ENCODE peak calls at places on chromosomes 13 and 19, in six cellular contexts. One of them, this sample, is unnamed.

GRCh38 chr19:18737337-18737953 is 53.7 kb downstream of the COMP start:
- DNase-seq in BJ: no peak
- DNase-seq in EL: no peak
- DNase-seq in ascending aorta: no peak
- DNase-seq in heart left ventricle: no peak
- DNase-seq in astrocyte of the spinal cord: no peak
- DNase-seq in this sample: no peak

GRCh38 chr19:45489216-45489855 is 7.5 kb downstream of the RTN2 start:
- DNase-seq in BJ: no peak
- DNase-seq in EL: no peak
- DNase-seq in ascending aorta: no peak
- DNase-seq in heart left ventricle: no peak
- DNase-seq in astrocyte of the spinal cord: no peak
- DNase-seq in this sample: no peak

GRCh38 chr13:111123649-111124048 is 8.5 kb downstream of the ARHGEF7 start:
- DNase-seq in BJ: no peak
- DNase-seq in EL: no peak
- DNase-seq in ascending aorta: no peak
- DNase-seq in heart left ventricle: no peak
- DNase-seq in astrocyte of the spinal cord: no peak
- DNase-seq in this sample: no peak

GRCh38 chr13:93066187-93066586 is 160.4 kb upstream of the GPC6 start:
- DNase-seq in BJ: no peak
- DNase-seq in EL: peak
- DNase-seq in ascending aorta: no peak
- DNase-seq in heart left ventricle: peak
- DNase-seq in astrocyte of the spinal cord: peak
- DNase-seq in this sample: no peak

GRCh38 chr19:45999653-46000121 is 4.4 kb downstream of the CCDC61 start:
- DNase-seq in BJ: no peak
- DNase-seq in EL: peak
- DNase-seq in ascending aorta: no peak
- DNase-seq in heart left ventricle: no peak
- DNase-seq in astrocyte of the spinal cord: no peak
- DNase-seq in this sample: no peak

GRCh38 chr13:80921556-80921955 is 580.6 kb upstream of the SPRY2 start:
- DNase-seq in BJ: no peak
- DNase-seq in EL: no peak
- DNase-seq in ascending aorta: no peak
- DNase-seq in heart left ventricle: no peak
- DNase-seq in astrocyte of the spinal cord: peak
- DNase-seq in this sample: no peak

GRCh38 chr19:38663957-38664502 is 16.6 kb downstream of the ACTN4 start:
- DNase-seq in BJ: no peak
- DNase-seq in EL: no peak
- DNase-seq in ascending aorta: peak
- DNase-seq in heart left ventricle: peak
- DNase-seq in astrocyte of the spinal cord: no peak
- DNase-seq in this sample: no peak

GRCh38 chr19:42280761-42281174 is 11.7 kb downstream of the CIC start:
- DNase-seq in BJ: no peak
- DNase-seq in EL: no peak
- DNase-seq in ascending aorta: peak
- DNase-seq in heart left ventricle: peak
- DNase-seq in astrocyte of the spinal cord: peak
- DNase-seq in this sample: peak

GRCh38 chr19:46416077-46416709 is 2.8 kb upstream of the CCDC8 start:
- DNase-seq in BJ: peak
- DNase-seq in EL: peak
- DNase-seq in ascending aorta: peak
- DNase-seq in heart left ventricle: peak
- DNase-seq in astrocyte of the spinal cord: peak
- DNase-seq in this sample: peak